ENCODE peak calls at places on chromosomes 16 and 17, in five cellular contexts. S, K, C, E and B are unnamed samples.

GRCh38 chr17:27853121-27853520 is 40.0 kb downstream of the LYRM9 start:
- DNase-seq in S (no peak), K (no peak), C (no peak), E (no peak), B (no peak)

GRCh38 chr17:51860934-51861561 is 297.5 kb downstream of the CA10 start:
- DNase-seq in S (peak; percentile 9), K (no peak), C (peak; percentile 69), E (no peak), B (peak; percentile 59)

GRCh38 chr17:7405413-7405881 is 1.6 kb upstream of the TMEM256 start:
- DNase-seq in S (no peak), K (no peak), C (peak; percentile 41), E (no peak), B (no peak)

GRCh38 chr17:42459983-42460300 is 1.3 kb downstream of the ATP6V0A1 start:
- DNase-seq in S (peak; percentile 85), K (no peak), C (peak; percentile 8), E (peak; percentile 4), B (peak; percentile 44)

GRCh38 chr17:752620-753219 is 656 bp upstream of the GEMIN4 start:
- DNase-seq in S (peak; percentile 27), K (no peak), C (no peak), E (peak; percentile 16), B (no peak)

GRCh38 chr17:28476076-28476475 is 2.6 kb downstream of the SLC13A2 start:
- DNase-seq in S (no peak), K (no peak), C (no peak), E (no peak), B (no peak)

GRCh38 chr17:3867106-3867505 is 21.1 kb upstream of the NCBP3 start:
- DNase-seq in S (no peak), K (no peak), C (no peak), E (no peak), B (no peak)

GRCh38 chr16:17836868-17837602 is 366.3 kb upstream of the XYLT1 start:
- DNase-seq in S (no peak), K (no peak), C (no peak), E (no peak), B (no peak)

GRCh38 chr17:74199306-74200092 is 4.0 kb upstream of the RPL38 start:
- DNase-seq in S (no peak), K (peak; percentile 51), C (peak; percentile 86), E (peak; percentile 59), B (peak; percentile 33)

GRCh38 chr17:45341389-45342158 is 24.8 kb upstream of the MAP3K14 start:
- DNase-seq in S (peak; percentile 90), K (no peak), C (peak; percentile 85), E (no peak), B (peak; percentile 92)

GRCh38 chr17:36496018-36496789 is 9.7 kb downstream of the ZNHIT3 start:
- DNase-seq in S (no peak), K (no peak), C (no peak), E (no peak), B (no peak)

GRCh38 chr17:17833664-17834357 is 3.0 kb downstream of the SREBF1 start:
- DNase-seq in S (no peak), K (no peak), C (no peak), E (no peak), B (no peak)

GRCh38 chr16:20821682-20822081 is 15.4 kb downstream of the REXO5 start:
- DNase-seq in S (no peak), K (no peak), C (no peak), E (no peak), B (no peak)